ENCODE peak calls at places on chromosomes 5 and 9, in nine cellular contexts. E is upper lobe of left lung, I is cardiac muscle cell, N is IMR-90, Q is kidney, B is fibroblast of pulmonary artery, G is AG04450, W is neural progenitor cell, J is uterus. H is an unnamed sample.

GRCh38 chr5:44443172-44443571 is 54.0 kb upstream of the FGF10 start:
- DNase-seq in I (no peak), B (no peak), J (no peak), N (no peak), G (no peak), E (no peak), W (peak; percentile 3), Q (no peak), H (no peak)

GRCh38 chr9:120261419-120261818 is 318.5 kb downstream of the CDK5RAP2 start:
- DNase-seq in E (no peak), I (no peak), J (no peak), Q (no peak), G (no peak), N (no peak), W (no peak), B (no peak), H (no peak)

GRCh38 chr5:7869474-7870136 is 657 bp downstream of the MTRR start:
- DNase-seq in E (no peak), G (no peak), J (no peak), Q (no peak), I (no peak), W (peak; percentile 11), B (peak; percentile 3), N (no peak), H (no peak)

GRCh38 chr5:80072103-80073073 is 37.2 kb downstream of the THBS4 start:
- DNase-seq in B (no peak), W (no peak), E (no peak), G (no peak), I (no peak), J (no peak), Q (no peak), N (peak; percentile 29), H (no peak)

GRCh38 chr5:72598461-72599433 is 91.5 kb upstream of the ZNF366 start:
- DNase-seq in E (no peak), B (peak; percentile 97), I (peak; percentile 93), J (no peak), G (no peak), N (peak; percentile 74), Q (no peak), W (no peak), H (no peak)

GRCh38 chr9:108727580-108728056 is 128.2 kb downstream of the ACTL7B start:
- DNase-seq in N (no peak), J (no peak), E (no peak), I (peak; percentile 53), G (no peak), W (no peak), B (no peak), Q (no peak), H (no peak)

GRCh38 chr5:168885324-168886120 is 306.4 kb upstream of the PANK3 start:
- DNase-seq in J (no peak), E (no peak), B (no peak), I (no peak), N (no peak), G (no peak), Q (no peak), W (peak; percentile 67), H (no peak)

GRCh38 chr5:138545919-138546562 is 3.0 kb upstream of the ETF1 start:
- DNase-seq in E (no peak), B (no peak), N (peak; percentile 49), G (no peak), Q (no peak), W (no peak), I (peak; percentile 13), J (no peak), H (no peak)

GRCh38 chr5:39624268-39624886 is 199.6 kb upstream of the DAB2 start:
- DNase-seq in I (peak; percentile 30), B (peak; percentile 33), W (no peak), N (peak; percentile 8), E (peak; percentile 34), Q (no peak), G (no peak), J (no peak), H (no peak)

GRCh38 chr9:85246566-85246965 is 495.2 kb downstream of the AGTPBP1 start:
- DNase-seq in J (no peak), B (no peak), I (no peak), Q (no peak), W (no peak), N (no peak), G (no peak), E (no peak), H (no peak)

GRCh38 chr9:121743441-121744001 is 92.1 kb downstream of the DAB2IP start:
- DNase-seq in N (peak; percentile 89), B (peak; percentile 84), I (peak; percentile 88), G (peak; percentile 55), Q (peak; percentile 96), E (peak; percentile 92), J (peak; percentile 86), W (peak; percentile 94), H (peak; percentile 65)

GRCh38 chr9:33791117-33791516 is 4.2 kb upstream of the PRSS3 start:
- DNase-seq in J (no peak), N (peak; percentile 69), Q (no peak), I (peak; percentile 44), G (no peak), E (no peak), B (peak; percentile 67), W (no peak), H (no peak)

GRCh38 chr9:132409828-132410528 is at the start of gene CFAP77:
- DNase-seq in J (no peak), B (peak; percentile 61), G (peak; percentile 13), Q (peak; percentile 81), N (peak; percentile 39), I (peak; percentile 73), E (peak; percentile 24), W (peak; percentile 86), H (no peak)

GRCh38 chr5:147863409-147864194 is 14.9 kb upstream of the SCGB3A2 start:
- DNase-seq in E (no peak), I (no peak), J (no peak), Q (no peak), G (no peak), W (no peak), N (no peak), B (no peak), H (no peak)
- H3K4me3 ChIP-seq in E (no peak overlapping the region), I (no peak overlapping the region), J (no peak overlapping the region), Q (no peak overlapping the region), G (no peak overlapping the region), W (no peak overlapping the region), N (no peak overlapping the region), B (no peak overlapping the region), H (no peak overlapping the region)

GRCh38 chr9:127281887-127282286 is 17.3 kb downstream of the GARNL3 start:
- DNase-seq in W (no peak), I (no peak), J (no peak), Q (no peak), G (no peak), B (no peak), N (no peak), E (no peak), H (no peak)

GRCh38 chr9:127280880-127281660 is 16.5 kb downstream of the GARNL3 start:
- DNase-seq in B (no peak), J (no peak), N (no peak), E (no peak), G (no peak), Q (no peak), W (no peak), I (no peak), H (no peak)

GRCh38 chr9:127285957-127286356 is 21.4 kb downstream of the GARNL3 start:
- DNase-seq in G (no peak), J (no peak), E (no peak), B (peak; percentile 9), I (peak; percentile 8), W (no peak), Q (no peak), N (no peak), H (no peak)

GRCh38 chr9:127282611-127283010 is 18.0 kb downstream of the GARNL3 start:
- DNase-seq in N (no peak), Q (no peak), I (no peak), B (no peak), J (no peak), G (no peak), W (no peak), E (no peak), H (no peak)

GRCh38 chr9:127283917-127284316 is 19.3 kb downstream of the GARNL3 start:
- DNase-seq in B (peak; percentile 61), Q (no peak), I (peak; percentile 60), J (peak; percentile 30), E (no peak), W (peak; percentile 21), G (no peak), N (peak; percentile 51), H (no peak)
- TF ChIP-seq CTCF in B (peak; percentile 51), Q (peak; percentile 6), I (peak; percentile 55), J (no peak), E (no peak), W (no peak), G (peak; percentile 51), N (peak; percentile 48), H (peak; percentile 55)

GRCh38 chr9:127765418-127765817 is 13.0 kb downstream of the SH2D3C start:
- DNase-seq in N (no peak), J (no peak), Q (no peak), G (no peak), W (no peak), I (no peak), E (no peak), B (no peak), H (no peak)

GRCh38 chr9:127767909-127768331 is 10.5 kb downstream of the SH2D3C start:
- DNase-seq in B (peak; percentile 41), W (no peak), Q (no peak), I (peak; percentile 40), E (no peak), G (no peak), N (peak; percentile 41), J (no peak), H (no peak)

GRCh38 chr9:127768666-127769065 is 9.8 kb downstream of the SH2D3C start:
- DNase-seq in B (no peak), J (no peak), I (no peak), G (no peak), E (no peak), Q (no peak), W (no peak), N (no peak), H (no peak)

GRCh38 chr9:127769101-127769500 is 9.4 kb downstream of the SH2D3C start:
- DNase-seq in J (no peak), N (no peak), G (no peak), I (no peak), W (no peak), Q (no peak), B (no peak), E (no peak), H (no peak)

GRCh38 chr9:127767405-127767804 is 11.1 kb downstream of the SH2D3C start:
- DNase-seq in J (no peak), I (no peak), N (no peak), W (no peak), G (no peak), B (no peak), E (no peak), Q (no peak), H (no peak)
- H3K4me3 ChIP-seq in J (no peak overlapping the region), I (no peak overlapping the region), N (no peak overlapping the region), W (no peak overlapping the region), G (no peak overlapping the region), B (no peak overlapping the region), E (peak overlapping the region; percentile 70), Q (no peak overlapping the region), H (no peak overlapping the region)

GRCh38 chr9:127347831-127348699 is 48.9 kb upstream of the SLC2A8 start:
- DNase-seq in W (no peak), I (peak; percentile 60), N (peak; percentile 75), E (no peak), B (peak; percentile 84), Q (no peak), G (no peak), J (no peak), H (no peak)
- TF ChIP-seq CTCF in W (no peak), I (peak; percentile 54), N (peak; percentile 78), E (peak; percentile 46), B (peak; percentile 86), Q (peak; percentile 45), G (peak; percentile 57), J (peak; percentile 39), H (peak; percentile 75)

H was measured in BJ.